ENCODE peak calls at places on chromosomes 5 and 9, in ten cellular contexts. L is kidney epithelial cell; S is psoas muscle; E is WTC11; D is endothelial cell; J is brain microvascular endothelial cell; U is activated CD8-positive, alpha-beta T cell treated with anti-CD3 and anti-CD28 coated beads for 36 hours; R is fibroblast of lung; V is Peyer's patch; F is RWPE1. C is an unnamed sample.

GRCh38 chr9:97046228-97046627 is 7.3 kb upstream of the CTSV start:
- DNase-seq in F (peak; percentile 98), R (no peak), L (peak; percentile 75), U (no peak), S (no peak), E (peak; percentile 59), J (no peak), D (no peak), V (peak; percentile 67), C (no peak)

GRCh38 chr5:159450417-159450816 is 120.1 kb upstream of the IL12B start:
- DNase-seq in D (no peak), F (no peak), U (no peak), L (no peak), R (no peak), E (no peak), J (no peak), V (no peak), S (no peak), C (no peak)

GRCh38 chr9:128280084-128280622 is 4.1 kb downstream of the SWI5 start:
- DNase-seq in U (no peak), J (no peak), F (no peak), D (no peak), R (no peak), L (no peak), S (no peak), V (no peak), E (no peak), C (no peak)

GRCh38 chr9:32500768-32501167 is 25.2 kb downstream of the RIGI start:
- DNase-seq in J (peak; percentile 28), V (no peak), U (no peak), R (peak; percentile 28), F (peak; percentile 54), L (peak; percentile 54), E (no peak), S (no peak), D (no peak), C (no peak)

GRCh38 chr9:6414291-6414690 is 1.3 kb downstream of the UHRF2 start:
- DNase-seq in J (peak; percentile 32), R (peak; percentile 46), V (no peak), L (no peak), S (no peak), D (peak; percentile 7), F (no peak), U (peak; percentile 12), E (no peak), C (no peak)

GRCh38 chr5:135185461-135186075 is 151.5 kb upstream of the PITX1 start:
- DNase-seq in J (no peak), R (peak; percentile 54), E (no peak), L (no peak), U (no peak), S (no peak), V (no peak), D (no peak), F (no peak), C (no peak)

GRCh38 chr5:65809817-65810531 is 88.0 kb downstream of the NLN start:
- DNase-seq in D (no peak), F (no peak), R (peak; percentile 76), S (no peak), L (no peak), J (peak; percentile 46), V (peak; percentile 84), U (no peak), E (no peak), C (no peak)

GRCh38 chr9:133683494-133684460 is 47.6 kb downstream of the DBH start:
- DNase-seq in S (peak; percentile 82), J (peak; percentile 40), E (no peak), R (no peak), U (peak; percentile 93), F (no peak), L (no peak), D (peak; percentile 40), V (peak; percentile 69), C (no peak)

GRCh38 chr9:33125441-33125840 is 41.7 kb downstream of the B4GALT1 start:
- DNase-seq in J (no peak), R (no peak), V (peak; percentile 43), F (no peak), D (no peak), L (no peak), S (no peak), U (no peak), E (no peak), C (no peak)

GRCh38 chr5:116428966-116429365 is 145.7 kb downstream of the SEMA6A start:
- DNase-seq in E (no peak), J (no peak), F (no peak), S (no peak), R (no peak), V (no peak), D (no peak), U (no peak), L (no peak), C (no peak)

GRCh38 chr9:126880947-126881332 is 20.5 kb downstream of the ZBTB34 start:
- DNase-seq in S (no peak), F (no peak), E (no peak), L (no peak), R (no peak), V (no peak), J (no peak), D (no peak), U (no peak), C (no peak)

GRCh38 chr5:144060598-144060997 is 109.9 kb downstream of the YIPF5 start:
- DNase-seq in F (peak; percentile 52), E (no peak), U (no peak), D (no peak), L (no peak), R (no peak), V (no peak), S (no peak), J (no peak), C (no peak)

GRCh38 chr5:155402927-155403645 is 389.5 kb downstream of the KIF4B start:
- DNase-seq in S (no peak), L (no peak), F (peak; percentile 85), D (no peak), E (no peak), J (no peak), V (no peak), R (no peak), U (no peak), C (no peak)

GRCh38 chr9:80157128-80157527 is 585.4 kb downstream of the TLE4 start:
- DNase-seq in J (no peak), F (no peak), R (no peak), U (no peak), D (no peak), V (no peak), L (no peak), S (no peak), E (no peak), C (no peak)

GRCh38 chr5:73422164-73422563 is 26.4 kb downstream of the FOXD1 start:
- DNase-seq in S (no peak), F (no peak), V (no peak), E (no peak), L (no peak), D (no peak), R (no peak), J (no peak), U (no peak), C (no peak)
- TF ChIP-seq CTCF in S (no peak), F (no peak), V (no peak), E (no peak), L (peak; percentile 2), D (no peak), R (no peak), J (peak; percentile 18), U (no peak), C (no peak)

GRCh38 chr5:76870046-76870445 is 20.2 kb downstream of the S100Z start:
- DNase-seq in U (no peak), L (no peak), S (no peak), E (no peak), V (no peak), J (no peak), D (no peak), R (no peak), F (no peak), C (no peak)

GRCh38 chr5:76874088-76874581 is 24.3 kb downstream of the S100Z start:
- DNase-seq in D (no peak), V (no peak), E (no peak), U (no peak), J (no peak), S (no peak), R (no peak), F (no peak), L (no peak), C (no peak)
- TF ChIP-seq CTCF in D (no peak), V (no peak), E (no peak), U (no peak), J (no peak), S (no peak), R (no peak), F (no peak), L (no peak), C (no peak)

GRCh38 chr5:80407735-80408474 is at the start of gene ZFYVE16:
- DNase-seq in F (peak; percentile 99), L (peak; percentile 85), U (peak; percentile 97), J (peak; percentile 95), R (peak; percentile 98), S (peak; percentile 99), D (peak; percentile 99), V (peak; percentile 99), E (peak; percentile 98), C (peak; percentile 98)

GRCh38 chr5:80408976-80409926 is 1.4 kb downstream of the ZFYVE16 start:
- DNase-seq in S (no peak), J (peak; percentile 5), E (no peak), U (no peak), D (no peak), R (peak; percentile 38), V (no peak), F (no peak), L (no peak), C (no peak)

GRCh38 chr5:80411589-80412219 is 3.8 kb downstream of the ZFYVE16 start:
- DNase-seq in U (no peak), L (no peak), J (no peak), V (no peak), F (no peak), R (no peak), D (no peak), E (no peak), S (no peak), C (no peak)

GRCh38 chr5:80406980-80407734 is 707 bp upstream of the ZFYVE16 start:
- DNase-seq in D (peak; percentile 9), F (no peak), R (peak; percentile 40), L (no peak), J (peak; percentile 4), S (peak; percentile 58), V (peak; percentile 49), U (peak; percentile 30), E (no peak), C (no peak)

DNA sequence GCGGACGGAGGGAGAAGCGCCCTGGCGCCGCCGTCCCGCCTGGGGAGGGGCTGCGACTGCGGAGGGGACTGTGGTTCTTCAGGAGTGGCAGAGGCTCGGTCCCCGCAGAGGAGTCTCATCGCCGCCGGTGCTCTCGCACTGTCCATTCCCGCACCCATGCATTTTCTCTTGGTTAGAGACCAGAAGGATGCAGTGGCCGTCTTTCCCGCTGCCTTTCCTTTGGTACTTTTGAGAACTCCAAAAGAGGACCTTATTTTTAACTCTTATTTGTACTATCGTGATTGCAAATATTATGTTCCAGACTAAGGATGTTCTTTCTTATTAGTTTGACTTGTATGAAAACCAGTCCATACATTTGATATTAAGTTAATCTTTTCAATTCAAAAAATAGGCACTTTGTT is 611 bp downstream of the ZFYVE16 start:
- DNase-seq in L (no peak), R (peak; percentile 44), V (peak; percentile 65), U (peak; percentile 42), D (peak; percentile 67), S (peak; percentile 84), F (peak; percentile 74), J (peak; percentile 30), E (peak; percentile 81), C (peak; percentile 70)
- TF ChIP-seq CTCF in L (no peak), R (no peak), V (no peak), U (no peak), D (no peak), S (no peak), F (no peak), J (peak; percentile 49), E (no peak), C (no peak)

GRCh38 chr9:29038332-29038731 is 1465.1 kb upstream of the C9orf72 start:
- DNase-seq in S (no peak), L (no peak), U (no peak), F (no peak), E (no peak), V (no peak), R (no peak), J (no peak), D (no peak), C (no peak)
- TF ChIP-seq CTCF in S (no peak), L (no peak), U (no peak), F (no peak), E (no peak), V (no peak), R (no peak), J (no peak), D (no peak), C (no peak)